ENCODE peak calls at places on chromosome 12, in four cellular contexts. One of them, this sample, is unnamed. For H3K9me3, the result is how much of the 10 kb centered on the place peaks cover.

GRCh38 chr12:120090626-120091295 is 25.8 kb downstream of the RAB35 start:
- DNase-seq in endodermal cell: no peak
- DNase-seq in ovary: no peak
- DNase-seq in pancreas: peak
- DNase-seq in this sample: no peak

GRCh38 chr12:19624401-19624930 is 185.2 kb downstream of the AEBP2 start:
- DNase-seq in endodermal cell: no peak
- DNase-seq in ovary: no peak
- DNase-seq in pancreas: no peak
- DNase-seq in this sample: no peak

GRCh38 chr12:39161686-39162085 is 256.3 kb upstream of the CPNE8 start:
- DNase-seq in endodermal cell: no peak
- DNase-seq in ovary: no peak
- DNase-seq in pancreas: no peak
- DNase-seq in this sample: no peak

GRCh38 chr12:72256725-72257124 is 15.4 kb upstream of the TRHDE start:
- DNase-seq in endodermal cell: no peak
- DNase-seq in ovary: no peak
- DNase-seq in pancreas: no peak
- DNase-seq in this sample: no peak

GRCh38 chr12:113333877-113334785 is 778 bp downstream of the SLC8B1 start:
- DNase-seq in endodermal cell: no peak
- DNase-seq in ovary: no peak
- DNase-seq in pancreas: no peak
- DNase-seq in this sample: no peak

GRCh38 chr12:11658796-11659195 is 9.3 kb downstream of the ETV6 start:
- DNase-seq in endodermal cell: peak
- DNase-seq in ovary: no peak
- DNase-seq in pancreas: no peak
- DNase-seq in this sample: no peak

GRCh38 chr12:12999959-13000615 is at the start of gene HEBP1:
- DNase-seq in endodermal cell: peak
- DNase-seq in ovary: peak
- DNase-seq in pancreas: peak
- DNase-seq in this sample: peak

GRCh38 chr12:50112456-50113218 is 601 bp downstream of the COX14 start:
- DNase-seq in endodermal cell: no peak
- DNase-seq in ovary: no peak
- DNase-seq in pancreas: no peak
- DNase-seq in this sample: no peak

GRCh38 chr12:29562167-29562776 is 64.8 kb upstream of the OVCH1 start:
- DNase-seq in endodermal cell: no peak
- DNase-seq in ovary: peak
- DNase-seq in pancreas: no peak
- DNase-seq in this sample: no peak

GRCh38 chr12:12901158-12901791 is 9.9 kb downstream of the GPRC5A start:
- DNase-seq in endodermal cell: peak
- DNase-seq in ovary: peak
- DNase-seq in pancreas: no peak
- DNase-seq in this sample: no peak

GRCh38 chr12:25789520-25789919 is 169.0 kb upstream of the RASSF8 start:
- DNase-seq in endodermal cell: no peak
- DNase-seq in ovary: peak
- DNase-seq in pancreas: no peak
- DNase-seq in this sample: no peak

GRCh38 chr12:122097641-122098364 is 19.2 kb downstream of the MLXIP start:
- DNase-seq in endodermal cell: peak
- DNase-seq in ovary: no peak
- DNase-seq in pancreas: peak
- DNase-seq in this sample: no peak

GRCh38 chr12:95605087-95605486 is 53.8 kb upstream of the USP44 start:
- DNase-seq in endodermal cell: peak
- DNase-seq in ovary: no peak
- DNase-seq in pancreas: no peak
- DNase-seq in this sample: no peak

GRCh38 chr12:56221233-56221756 is 427 bp downstream of the RNF41 start:
- DNase-seq in endodermal cell: peak
- DNase-seq in ovary: peak
- DNase-seq in pancreas: no peak
- DNase-seq in this sample: no peak

GRCh38 chr12:76176935-76177334 is 92.5 kb upstream of the NAP1L1 start:
- DNase-seq in endodermal cell: no peak
- DNase-seq in ovary: no peak
- DNase-seq in pancreas: no peak
- DNase-seq in this sample: no peak

GRCh38 chr12:26828315-26828714 is 4.7 kb downstream of the ITPR2 start:
- DNase-seq in endodermal cell: no peak
- DNase-seq in ovary: no peak
- DNase-seq in pancreas: no peak
- DNase-seq in this sample: no peak

GRCh38 chr12:643478-644292 is 19.6 kb downstream of the NINJ2 start:
- DNase-seq in endodermal cell: peak
- DNase-seq in ovary: no peak
- DNase-seq in pancreas: no peak
- DNase-seq in this sample: no peak

GRCh38 chr12:67795235-67795634 is 146.7 kb downstream of the DYRK2 start:
- DNase-seq in endodermal cell: no peak
- DNase-seq in ovary: no peak
- DNase-seq in pancreas: no peak
- DNase-seq in this sample: no peak

GRCh38 chr12:14570231-14570630 is 2.5 kb upstream of the PLBD1 start:
- DNase-seq in endodermal cell: no peak
- DNase-seq in ovary: no peak
- DNase-seq in pancreas: no peak
- DNase-seq in this sample: no peak

GRCh38 chr12:8867786-8868185 is 45.4 kb downstream of the A2ML1 start:
- DNase-seq in endodermal cell: no peak
- DNase-seq in ovary: no peak
- DNase-seq in pancreas: no peak
- DNase-seq in this sample: no peak

GRCh38 chr12:27572486-27573255 is 48.7 kb downstream of the PPFIBP1 start:
- DNase-seq in endodermal cell: no peak
- DNase-seq in ovary: no peak
- DNase-seq in pancreas: no peak
- DNase-seq in this sample: no peak

GRCh38 chr12:127928615-127929014 is 338.4 kb upstream of the TMEM132C start:
- DNase-seq in endodermal cell: no peak
- DNase-seq in ovary: no peak
- DNase-seq in pancreas: no peak
- DNase-seq in this sample: no peak

GRCh38 chr12:76569685-76570604 is 10.4 kb upstream of the OSBPL8 start:
- DNase-seq in endodermal cell: no peak
- DNase-seq in ovary: no peak
- DNase-seq in pancreas: no peak
- DNase-seq in this sample: no peak

GRCh38 chr12:100187068-100187467 is 13.5 kb upstream of the ACTR6 start:
- DNase-seq in endodermal cell: no peak
- DNase-seq in ovary: no peak
- DNase-seq in pancreas: no peak
- DNase-seq in this sample: peak

GRCh38 chr12:59895161-59895785 is 299.4 kb downstream of the SLC16A7 start:
- DNase-seq in endodermal cell: no peak
- DNase-seq in ovary: no peak
- DNase-seq in pancreas: no peak
- DNase-seq in this sample: no peak

GRCh38 chr12:89328483-89329030 is 23.7 kb downstream of the DUSP6 start:
- DNase-seq in endodermal cell: no peak
- DNase-seq in ovary: no peak
- DNase-seq in pancreas: no peak
- DNase-seq in this sample: no peak

GRCh38 chr12:49789992-49790391 is 38.2 kb downstream of the NCKAP5L start:
- DNase-seq in endodermal cell: peak
- DNase-seq in ovary: no peak
- DNase-seq in pancreas: no peak
- DNase-seq in this sample: no peak

GRCh38 chr12:21828779-21829178 is 54.3 kb upstream of the KCNJ8 start:
- DNase-seq in endodermal cell: no peak
- DNase-seq in ovary: peak
- DNase-seq in pancreas: no peak
- DNase-seq in this sample: no peak

GRCh38 chr12:106601031-106601430 is 18.2 kb downstream of the RFX4 start:
- DNase-seq in endodermal cell: peak
- DNase-seq in ovary: no peak
- DNase-seq in pancreas: no peak
- DNase-seq in this sample: no peak

GRCh38 chr12:120928864-120929652 is 24.9 kb upstream of the SPPL3 start:
- DNase-seq in endodermal cell: peak
- DNase-seq in ovary: no peak
- DNase-seq in pancreas: no peak
- DNase-seq in this sample: no peak

GRCh38 chr12:2581293-2582045 is 213.3 kb upstream of the FKBP4 start:
- DNase-seq in endodermal cell: no peak
- DNase-seq in ovary: no peak
- DNase-seq in pancreas: no peak
- DNase-seq in this sample: no peak

GRCh38 chr12:24411948-24412347 is 462.5 kb upstream of the SOX5 start:
- DNase-seq in endodermal cell: no peak
- DNase-seq in ovary: no peak
- DNase-seq in pancreas: no peak
- DNase-seq in this sample: no peak

GRCh38 chr12:77725611-77726010 is 105.1 kb upstream of the NAV3 start:
- DNase-seq in endodermal cell: no peak
- DNase-seq in ovary: no peak
- DNase-seq in pancreas: no peak
- DNase-seq in this sample: no peak

GRCh38 chr12:17992002-17992656 is 97.9 kb downstream of the RERGL start:
- DNase-seq in endodermal cell: peak
- DNase-seq in ovary: no peak
- DNase-seq in pancreas: no peak
- DNase-seq in this sample: no peak

GRCh38 chr12:65170245-65170881 is 980 bp downstream of the LEMD3 start:
- DNase-seq in endodermal cell: peak
- DNase-seq in ovary: peak
- DNase-seq in pancreas: peak
- DNase-seq in this sample: peak

GRCh38 chr12:65171073-65171472 is 1.7 kb downstream of the LEMD3 start:
- DNase-seq in endodermal cell: no peak
- DNase-seq in ovary: no peak
- DNase-seq in pancreas: no peak
- DNase-seq in this sample: no peak

GRCh38 chr12:65171870-65172269 is 2.5 kb downstream of the LEMD3 start:
- DNase-seq in endodermal cell: no peak
- DNase-seq in ovary: no peak
- DNase-seq in pancreas: no peak
- DNase-seq in this sample: no peak

GRCh38 chr12:65168606-65169310 is 625 bp upstream of the LEMD3 start:
- DNase-seq in endodermal cell: no peak
- DNase-seq in ovary: peak
- DNase-seq in pancreas: no peak
- DNase-seq in this sample: no peak

GRCh38 chr12:65169311-65170244 is at the start of gene LEMD3:
- DNase-seq in endodermal cell: peak
- DNase-seq in ovary: peak
- DNase-seq in pancreas: peak
- DNase-seq in this sample: peak
- TF ChIP-seq CTCF in endodermal cell: no peak
- TF ChIP-seq CTCF in ovary: peak
- TF ChIP-seq CTCF in pancreas: no peak
- TF ChIP-seq CTCF in this sample: no peak

GRCh38 chr12:34344851-34345522 is 322.7 kb downstream of the ALG10 start:
- DNase-seq in endodermal cell: no peak
- DNase-seq in ovary: no peak
- DNase-seq in pancreas: no peak
- DNase-seq in this sample: no peak
- H3K9me3 ChIP-seq in endodermal cell: under half
- H3K9me3 ChIP-seq in ovary: under half
- H3K9me3 ChIP-seq in pancreas: under half
- H3K9me3 ChIP-seq in this sample: under half

GRCh38 chr12:64747681-64748080 is 11.5 kb downstream of the GNS start:
- DNase-seq in endodermal cell: no peak
- DNase-seq in ovary: no peak
- DNase-seq in pancreas: no peak
- DNase-seq in this sample: no peak
- TF ChIP-seq CTCF in endodermal cell: no peak
- TF ChIP-seq CTCF in ovary: no peak
- TF ChIP-seq CTCF in pancreas: no peak
- TF ChIP-seq CTCF in this sample: no peak

DNA sequence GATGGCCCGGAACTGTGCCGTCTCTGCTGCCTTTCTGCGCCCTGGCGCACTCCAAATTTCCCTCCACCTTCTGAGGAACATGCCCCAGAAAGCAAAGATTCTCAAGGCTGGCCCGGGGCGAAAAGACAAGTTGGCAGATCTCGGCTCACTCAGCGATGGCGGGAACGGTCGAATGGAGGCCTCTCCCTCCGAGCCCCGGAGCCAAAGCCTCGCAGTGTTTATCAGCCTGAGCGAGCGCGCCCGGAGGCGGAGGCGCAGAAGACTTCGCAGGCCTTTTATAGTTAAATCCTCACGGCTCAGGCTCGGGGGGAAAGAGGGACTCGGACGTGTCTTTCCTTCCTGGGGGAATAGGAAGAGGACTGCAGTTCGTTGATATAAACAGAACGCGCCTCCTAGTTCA is 5.5 kb downstream of the TBX5 start:
- DNase-seq in endodermal cell: peak
- DNase-seq in ovary: no peak
- DNase-seq in pancreas: no peak
- DNase-seq in this sample: no peak
- H3K9me3 ChIP-seq in endodermal cell: under half
- H3K9me3 ChIP-seq in ovary: under half
- H3K9me3 ChIP-seq in pancreas: under half
- H3K9me3 ChIP-seq in this sample: under half

GRCh38 chr12:96710127-96710745 is 196.8 kb upstream of the NEDD1 start:
- DNase-seq in endodermal cell: peak
- DNase-seq in ovary: no peak
- DNase-seq in pancreas: no peak
- DNase-seq in this sample: no peak
- TF ChIP-seq CTCF in endodermal cell: peak
- TF ChIP-seq CTCF in ovary: no peak
- TF ChIP-seq CTCF in pancreas: no peak
- TF ChIP-seq CTCF in this sample: no peak

DNA sequence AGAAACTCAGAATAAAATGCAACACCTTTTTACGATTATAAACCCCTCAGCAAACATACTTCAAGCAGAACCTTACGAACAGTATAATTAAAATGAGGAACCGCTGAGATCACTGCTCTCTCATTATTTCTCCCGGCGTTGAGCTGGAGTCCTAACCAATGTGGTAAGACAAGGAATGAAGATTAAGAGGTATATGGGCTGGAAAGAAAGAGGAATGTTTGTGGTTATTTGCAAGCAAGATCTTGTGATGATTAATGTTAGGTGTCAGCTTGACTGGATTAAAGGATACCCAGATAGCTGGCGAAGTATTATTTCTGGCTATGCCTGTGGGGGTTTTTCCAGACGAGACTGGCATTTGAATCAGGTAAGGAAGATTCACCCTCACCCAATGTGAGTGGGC is 10.3 kb upstream of the ZNF84 start:
- DNase-seq in endodermal cell: no peak
- DNase-seq in ovary: no peak
- DNase-seq in pancreas: no peak
- DNase-seq in this sample: no peak
- H3K9me3 ChIP-seq in endodermal cell: under half
- H3K9me3 ChIP-seq in ovary: under half
- H3K9me3 ChIP-seq in pancreas: under half
- H3K9me3 ChIP-seq in this sample: under half

This sample was measured in right lobe of liver.